ENCODE peak calls at places on chromosomes 12 and 14, in seven cellular contexts. N is sigmoid colon, V is IMR-90, L is transverse colon, G is right lobe of liver, K is ovary, W is HepG2. J is an unnamed sample.

GRCh38 chr12:25433581-25434325 is 119.3 kb downstream of the LMNTD1 start:
- DNase-seq in N (no peak), V (peak; percentile 52), L (no peak), G (no peak), K (no peak), W (no peak), J (no peak)

GRCh38 chr12:51683763-51684357 is 92.8 kb downstream of the SCN8A start:
- DNase-seq in N (no peak), V (peak; percentile 65), L (peak; percentile 15), G (no peak), K (no peak), W (no peak), J (peak; percentile 7)

GRCh38 chr12:45290218-45290609 is 74.3 kb downstream of the ANO6 start:
- DNase-seq in N (no peak), V (peak; percentile 88), L (no peak), G (no peak), K (no peak), W (no peak), J (no peak)

GRCh38 chr12:14769462-14769836 is 33.8 kb downstream of the WBP11 start:
- DNase-seq in N (peak; percentile 76), V (peak; percentile 20), L (peak; percentile 51), G (peak; percentile 55), K (peak; percentile 52), W (peak; percentile 42), J (peak; percentile 42)

GRCh38 chr14:35332517-35333346 is 40.5 kb downstream of the PSMA6 start:
- DNase-seq in N (no peak), V (no peak), L (peak; percentile 73), G (no peak), K (no peak), W (no peak), J (peak; percentile 69)

GRCh38 chr14:94771906-94772468 is 2.1 kb upstream of the GSC start:
- DNase-seq in N (no peak), V (no peak), L (no peak), G (no peak), K (no peak), W (no peak), J (no peak)

GRCh38 chr12:105321125-105321524 is 9.4 kb upstream of the C12orf75 start:
- DNase-seq in N (no peak), V (no peak), L (no peak), G (no peak), K (no peak), W (no peak), J (no peak)

GRCh38 chr12:66120477-66120876 is 10.1 kb downstream of the LLPH start:
- DNase-seq in N (no peak), V (no peak), L (no peak), G (no peak), K (no peak), W (no peak), J (no peak)

GRCh38 chr14:55772521-55772920 is 192.5 kb downstream of the KTN1 start:
- DNase-seq in N (no peak), V (no peak), L (no peak), G (no peak), K (no peak), W (no peak), J (no peak)

GRCh38 chr12:112944028-112944690 is 5.9 kb downstream of the OAS3 start:
- DNase-seq in N (no peak), V (no peak), L (no peak), G (no peak), K (no peak), W (no peak), J (no peak)

GRCh38 chr14:29521526-29522137 is 406.0 kb downstream of the PRKD1 start:
- DNase-seq in N (no peak), V (peak; percentile 6), L (no peak), G (no peak), K (no peak), W (no peak), J (no peak)

GRCh38 chr14:27184371-27184901 is 586.6 kb upstream of the NOVA1 start:
- DNase-seq in N (no peak), V (no peak), L (no peak), G (no peak), K (no peak), W (no peak), J (no peak)

GRCh38 chr12:91920276-91920675 is 225.4 kb downstream of the BTG1 start:
- DNase-seq in N (no peak), V (peak; percentile 14), L (no peak), G (no peak), K (no peak), W (no peak), J (no peak)

GRCh38 chr12:30026621-30027234 is 243.0 kb upstream of the TMTC1 start:
- DNase-seq in N (no peak), V (peak; percentile 89), L (no peak), G (no peak), K (no peak), W (no peak), J (no peak)

GRCh38 chr12:72448805-72449204 is 176.6 kb downstream of the TRHDE start:
- DNase-seq in N (no peak), V (no peak), L (no peak), G (no peak), K (no peak), W (no peak), J (no peak)

GRCh38 chr12:93402333-93403311 is 24.9 kb downstream of the NUDT4 start:
- DNase-seq in N (no peak), V (no peak), L (no peak), G (no peak), K (no peak), W (no peak), J (no peak)
- TF ChIP-seq POLR2A in N (no peak), V (no peak), L (no peak), G (no peak), K (no peak), W (no peak), J (no peak)

DNA sequence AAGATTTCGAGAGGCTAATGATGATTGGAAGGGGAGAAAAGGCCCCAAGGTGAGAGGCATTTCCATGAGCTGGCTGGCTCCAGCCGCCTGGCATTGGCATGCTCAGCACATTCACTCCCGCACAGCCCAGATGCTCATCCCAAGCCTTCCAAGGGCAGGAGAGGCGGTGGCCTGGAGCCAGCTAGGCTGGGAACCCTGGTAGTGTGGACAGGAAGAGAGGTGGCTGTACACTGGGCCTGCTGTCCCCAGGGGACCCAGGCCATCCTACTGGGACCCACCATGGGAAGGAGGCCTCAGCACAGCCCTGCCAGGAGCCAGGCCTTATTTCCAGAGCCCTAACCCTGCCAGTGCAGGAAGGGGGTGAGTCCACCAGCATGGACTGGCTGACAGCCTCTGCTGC is 72.1 kb downstream of the SPTB start:
- DNase-seq in N (no peak), V (no peak), L (no peak), G (no peak), K (no peak), W (no peak), J (no peak)
- H3K27me3 ChIP-seq in N (no peaks in the 10 kb centered on the region), V (peaks cover 6% of the 10 kb centered on the region), L (no peaks in the 10 kb centered on the region), G (no peaks in the 10 kb centered on the region), K (no peaks in the 10 kb centered on the region), W (peaks cover 6% of the 10 kb centered on the region), J (no peaks in the 10 kb centered on the region)

DNA sequence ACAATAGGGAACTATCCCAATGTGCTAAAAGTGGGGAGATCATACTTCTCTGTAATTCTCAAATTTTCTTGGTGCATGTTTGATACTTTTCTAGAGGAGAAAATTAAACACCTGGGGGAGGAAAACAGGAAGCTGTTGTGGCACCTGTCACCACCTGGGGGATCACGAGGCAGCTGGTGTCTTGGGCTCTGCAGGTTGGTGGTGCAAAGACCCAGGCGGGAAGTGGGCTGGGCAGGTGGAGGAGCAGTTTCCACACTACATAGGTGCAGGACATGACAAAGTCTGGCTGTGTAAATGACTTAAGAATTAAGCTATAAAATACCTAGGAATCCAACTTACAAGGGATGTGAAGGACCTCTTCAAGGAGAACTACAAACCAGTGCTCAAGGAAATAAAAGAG is 23.2 kb downstream of the PEX5 start:
- DNase-seq in N (no peak), V (no peak), L (no peak), G (no peak), K (no peak), W (no peak), J (no peak)
- H3K4me1 ChIP-seq in N (no peaks in the 10 kb centered on the region), V (no peaks in the 10 kb centered on the region), L (no peaks in the 10 kb centered on the region), G (no peaks in the 10 kb centered on the region), K (no peaks in the 10 kb centered on the region), W (no peaks in the 10 kb centered on the region), J (no peaks in the 10 kb centered on the region)

GRCh38 chr12:117178301-117178700 is 12.0 kb downstream of the FBXO21 start:
- DNase-seq in N (no peak), V (no peak), L (no peak), G (no peak), K (no peak), W (no peak), J (no peak)
- TF ChIP-seq POLR2A in N (no peak), V (no peak), L (no peak), G (no peak), K (no peak), W (no peak), J (no peak)

GRCh38 chr14:36509056-36509917 is 10.7 kb downstream of the NKX2-1 start:
- DNase-seq in N (no peak), V (no peak), L (no peak), G (no peak), K (no peak), W (no peak), J (peak; percentile 29)

GRCh38 chr14:36507847-36508417 is 12.1 kb downstream of the NKX2-1 start:
- DNase-seq in N (no peak), V (no peak), L (no peak), G (no peak), K (no peak), W (no peak), J (no peak)

GRCh38 chr14:36506732-36507614 is 13.1 kb downstream of the NKX2-1 start:
- DNase-seq in N (no peak), V (no peak), L (no peak), G (no peak), K (no peak), W (no peak), J (peak; percentile 74)

GRCh38 chr14:36510078-36510799 is 9.8 kb downstream of the NKX2-1 start:
- DNase-seq in N (no peak), V (no peak), L (no peak), G (no peak), K (no peak), W (no peak), J (peak; percentile 90)

DNA sequence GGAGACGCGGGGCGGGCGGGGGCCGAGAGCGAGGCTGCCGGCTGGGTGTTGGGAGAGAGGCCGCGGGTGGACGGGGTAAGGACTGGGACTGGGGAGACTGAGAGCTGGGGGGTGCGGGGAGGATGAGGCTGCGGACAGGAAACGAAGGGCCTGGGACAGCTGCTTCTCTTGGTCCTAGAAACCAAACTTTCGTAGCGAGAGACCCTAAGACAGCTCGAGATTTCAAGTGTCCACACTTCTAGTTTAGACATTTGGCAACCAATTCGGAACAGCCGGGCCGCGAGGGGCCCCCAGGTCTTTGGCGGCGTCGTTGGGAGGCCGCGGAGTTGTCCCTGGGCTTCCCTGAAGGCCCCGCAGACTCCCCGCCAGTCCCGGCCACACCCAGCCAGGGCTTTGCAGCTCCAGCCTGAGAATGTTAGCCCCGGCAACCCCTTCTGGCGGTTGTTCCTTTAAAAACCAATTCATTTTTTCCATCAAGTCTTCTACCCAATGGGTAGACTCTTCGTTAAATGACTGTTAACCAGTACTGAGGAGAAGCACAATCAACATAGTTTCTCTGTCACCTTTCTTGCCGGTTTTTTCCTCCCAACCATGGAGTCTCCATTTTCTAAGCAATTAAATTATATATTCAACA is 11.5 kb downstream of the NKX2-1 start:
- DNase-seq in N (no peak), V (no peak), L (no peak), G (no peak), K (no peak), W (no peak), J (peak; percentile 78)
- H3K27me3 ChIP-seq in N (peaks cover 92% of the 10 kb centered on the region), V (peaks cover 87% of the 10 kb centered on the region), L (peaks cover 98% of the 10 kb centered on the region), G (peaks cover 77% of the 10 kb centered on the region), K (no peaks in the 10 kb centered on the region), W (peaks cover 90% of the 10 kb centered on the region), J (no peaks in the 10 kb centered on the region)

J was measured in thyroid gland.